ENCODE peak calls at places on chromosomes 1 and 21, in six cellular contexts. L, R, J, X, C and W are unnamed samples.

GRCh38 chr1:19885821-19886220 is 3.6 kb downstream of the OTUD3 start:
- DNase-seq in L (no peak), R (no peak), J (no peak), X (no peak), C (no peak), W (peak; percentile 38)

GRCh38 chr1:236154671-236155398 is 12.5 kb downstream of the GPR137B start:
- DNase-seq in L (no peak), R (no peak), J (no peak), X (no peak), C (no peak), W (no peak)

GRCh38 chr1:112998592-112999235 is 42.7 kb upstream of the SLC16A1 start:
- DNase-seq in L (no peak), R (no peak), J (peak; percentile 26), X (peak; percentile 68), C (no peak), W (peak; percentile 71)

GRCh38 chr1:55153031-55153430 is 62.1 kb downstream of the USP24 start:
- DNase-seq in L (no peak), R (peak; percentile 6), J (no peak), X (no peak), C (no peak), W (no peak)

GRCh38 chr1:96741335-96741734 is 19.8 kb downstream of the PTBP2 start:
- DNase-seq in L (no peak), R (no peak), J (peak; percentile 59), X (peak; percentile 14), C (no peak), W (peak; percentile 10)

GRCh38 chr1:206503591-206504362 is 3.6 kb upstream of the RASSF5 start:
- DNase-seq in L (no peak), R (no peak), J (no peak), X (peak; percentile 98), C (no peak), W (peak; percentile 98)

GRCh38 chr1:84570436-84571149 is 3.6 kb downstream of the CTBS start:
- DNase-seq in L (no peak), R (no peak), J (no peak), X (peak; percentile 6), C (no peak), W (peak; percentile 57)

GRCh38 chr1:155978973-155979429 is 654 bp upstream of the ARHGEF2 start:
- DNase-seq in L (no peak), R (no peak), J (no peak), X (peak; percentile 61), C (no peak), W (peak; percentile 31)

GRCh38 chr1:45792744-45793143 is 10.7 kb upstream of the MAST2 start:
- DNase-seq in L (no peak), R (no peak), J (no peak), X (no peak), C (no peak), W (no peak)

GRCh38 chr1:17777818-17778217 is 22.7 kb downstream of the ACTL8 start:
- DNase-seq in L (no peak), R (no peak), J (no peak), X (no peak), C (no peak), W (no peak)

GRCh38 chr1:178962853-178963810 is 62.6 kb upstream of the FAM20B start:
- DNase-seq in L (no peak), R (no peak), J (no peak), X (no peak), C (peak; percentile 24), W (no peak)

GRCh38 chr1:13700521-13701273 is 709 bp downstream of the PRDM2 start:
- DNase-seq in L (peak; percentile 35), R (peak; percentile 17), J (peak; percentile 31), X (peak; percentile 30), C (peak; percentile 47), W (peak; percentile 20)

GRCh38 chr21:29424728-29425127 is 126.0 kb downstream of the BACH1 start:
- DNase-seq in L (no peak), R (no peak), J (no peak), X (no peak), C (no peak), W (no peak)

GRCh38 chr1:167409183-167409582 is 109.1 kb downstream of the CD247 start:
- DNase-seq in L (no peak), R (no peak), J (peak; percentile 66), X (no peak), C (no peak), W (no peak)

GRCh38 chr1:156262461-156263287 is 14.8 kb upstream of the PAQR6 start:
- DNase-seq in L (no peak), R (no peak), J (no peak), X (no peak), C (no peak), W (peak; percentile 80)

GRCh38 chr1:42736152-42736551 is 3.9 kb downstream of the CLDN19 start:
- DNase-seq in L (no peak), R (no peak), J (peak; percentile 73), X (peak; percentile 28), C (no peak), W (no peak)

GRCh38 chr1:231850786-231851185 is 224.2 kb downstream of the DISC1 start:
- DNase-seq in L (no peak), R (no peak), J (no peak), X (no peak), C (no peak), W (no peak)

GRCh38 chr1:65310078-65310587 is 790 bp downstream of the DNAJC6 start:
- DNase-seq in L (peak; percentile 90), R (no peak), J (peak; percentile 87), X (no peak), C (no peak), W (no peak)

GRCh38 chr1:180515857-180516388 is 13.5 kb upstream of the ACBD6 start:
- DNase-seq in L (peak; percentile 72), R (peak; percentile 82), J (peak; percentile 82), X (peak; percentile 87), C (peak; percentile 63), W (peak; percentile 84)

GRCh38 chr1:209435654-209436566 is 147.6 kb upstream of the CAMK1G start:
- DNase-seq in L (peak; percentile 94), R (peak; percentile 74), J (peak; percentile 96), X (peak; percentile 72), C (peak; percentile 97), W (peak; percentile 77)

GRCh38 chr21:46091118-46091517 is 6.8 kb upstream of the COL6A2 start:
- DNase-seq in L (no peak), R (no peak), J (no peak), X (no peak), C (no peak), W (no peak)

GRCh38 chr1:197920345-197921117 is 3.4 kb downstream of the LHX9 start:
- DNase-seq in L (no peak), R (peak; percentile 26), J (no peak), X (no peak), C (no peak), W (no peak)

GRCh38 chr1:215824245-215824644 is 257.1 kb downstream of the KCTD3 start:
- DNase-seq in L (peak; percentile 52), R (no peak), J (peak; percentile 73), X (peak; percentile 23), C (peak; percentile 46), W (peak; percentile 45)

GRCh38 chr1:116031299-116031698 is 55.0 kb downstream of the SLC22A15 start:
- DNase-seq in L (no peak), R (no peak), J (no peak), X (no peak), C (no peak), W (no peak)

GRCh38 chr1:67211589-67212563 is 45.6 kb downstream of the IL23R start:
- DNase-seq in L (no peak), R (peak; percentile 8), J (peak; percentile 23), X (peak; percentile 35), C (no peak), W (peak; percentile 34)

GRCh38 chr1:14944471-14944981 is 209.0 kb upstream of the TMEM51 start:
- DNase-seq in L (no peak), R (no peak), J (no peak), X (peak; percentile 59), C (no peak), W (no peak)

GRCh38 chr1:46186076-46186475 is 9.8 kb upstream of the P3R3URF start:
- DNase-seq in L (no peak), R (no peak), J (no peak), X (no peak), C (no peak), W (no peak)

GRCh38 chr1:2573250-2573649 is 13.3 kb upstream of the PRXL2B start:
- DNase-seq in L (no peak), R (no peak), J (no peak), X (no peak), C (no peak), W (no peak)
- H2BK15ac ChIP-seq in L (no peak overlapping the region), R (no peak overlapping the region), J (no peak overlapping the region), X (no peak overlapping the region), C (no peak overlapping the region), W (no peak overlapping the region)

DNA sequence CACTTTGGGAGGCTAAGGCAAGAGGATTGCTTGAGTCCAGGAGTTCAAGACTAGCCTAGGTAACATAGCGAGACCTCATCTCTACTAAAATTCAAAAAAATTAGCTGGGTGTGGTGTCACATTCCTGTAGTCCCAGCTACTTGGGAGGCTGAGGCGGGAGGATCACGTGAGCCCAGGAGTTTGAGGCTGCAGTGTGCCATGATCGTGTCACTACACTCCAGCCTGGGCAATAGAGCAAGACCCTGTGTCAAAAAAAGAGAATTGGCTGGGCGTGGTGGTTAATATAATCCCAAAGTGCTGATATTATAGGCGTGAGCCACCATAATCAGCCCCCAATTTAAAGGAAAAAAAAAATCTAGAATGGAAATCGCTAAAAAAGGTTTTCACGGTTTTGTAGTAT is 7.0 kb downstream of the MACO1 start:
- DNase-seq in L (no peak), R (no peak), J (no peak), X (no peak), C (no peak), W (no peak)
- H3K18ac ChIP-seq in L (no peak overlapping the region), R (no peak overlapping the region), J (no peak overlapping the region), X (no peak overlapping the region), C (no peak overlapping the region), W (no peak overlapping the region)

GRCh38 chr21:16377857-16378256 is 648.1 kb downstream of the USP25 start:
- DNase-seq in L (no peak), R (no peak), J (no peak), X (peak; percentile 13), C (no peak), W (no peak)

GRCh38 chr21:16377120-16377658 is 647.4 kb downstream of the USP25 start:
- DNase-seq in L (no peak), R (no peak), J (no peak), X (no peak), C (no peak), W (no peak)

GRCh38 chr21:16372546-16372945 is 642.8 kb downstream of the USP25 start:
- DNase-seq in L (no peak), R (no peak), J (no peak), X (no peak), C (no peak), W (no peak)

GRCh38 chr21:16378570-16378969 is 648.8 kb downstream of the USP25 start:
- DNase-seq in L (no peak), R (no peak), J (no peak), X (no peak), C (no peak), W (no peak)

GRCh38 chr21:16376673-16377072 is 646.9 kb downstream of the USP25 start:
- DNase-seq in L (no peak), R (no peak), J (no peak), X (no peak), C (no peak), W (no peak)
- H2BK15ac ChIP-seq in L (no peak overlapping the region), R (no peak overlapping the region), J (no peak overlapping the region), X (no peak overlapping the region), C (no peak overlapping the region), W (no peak overlapping the region)

GRCh38 chr1:174676856-174677255 is 229.1 kb downstream of the GPR52 start:
- DNase-seq in L (no peak), R (no peak), J (no peak), X (no peak), C (no peak), W (no peak)

GRCh38 chr1:174666248-174666647 is 218.5 kb downstream of the GPR52 start:
- DNase-seq in L (no peak), R (no peak), J (no peak), X (no peak), C (no peak), W (no peak)

GRCh38 chr1:174671826-174672225 is 224.1 kb downstream of the GPR52 start:
- DNase-seq in L (no peak), R (no peak), J (no peak), X (no peak), C (no peak), W (no peak)
- H3K18ac ChIP-seq in L (no peak overlapping the region), R (no peak overlapping the region), J (no peak overlapping the region), X (no peak overlapping the region), C (no peak overlapping the region), W (no peak overlapping the region)